ENCODE peak calls at places on chromosomes 13 and 19, in six cellular contexts. F is H1, Y is GM12878, U is GM12892, O is K562, H is HepG2. V is an unnamed sample.

GRCh38 chr19:27966390-27966816 is 1246.5 kb downstream of the UQCRFS1 start:
- DNase-seq in F (no peak), Y (no peak), U (no peak), O (peak), H (no peak), V (no peak)

GRCh38 chr13:27022571-27023311 is 148.9 kb downstream of the USP12 start:
- DNase-seq in F (no peak), Y (no peak), U (no peak), O (peak), H (peak), V (no peak)

GRCh38 chr13:47499358-47500150 is 501.5 kb downstream of the SUCLA2 start:
- DNase-seq in F (no peak), Y (no peak), U (no peak), O (no peak), H (no peak), V (no peak)

GRCh38 chr19:5250127-5250659 is 90.4 kb downstream of the PTPRS start:
- DNase-seq in F (no peak), Y (no peak), U (no peak), O (no peak), H (no peak), V (no peak)

GRCh38 chr13:21328201-21328600 is 130.9 kb downstream of the ZDHHC20 start:
- DNase-seq in F (no peak), Y (no peak), U (no peak), O (no peak), H (no peak), V (no peak)

GRCh38 chr13:45238945-45239795 is 38.3 kb upstream of the KCTD4 start:
- DNase-seq in F (no peak), Y (no peak), U (no peak), O (no peak), H (no peak), V (no peak)

GRCh38 chr13:39461685-39462266 is 141.2 kb downstream of the LHFPL6 start:
- DNase-seq in F (no peak), Y (no peak), U (no peak), O (no peak), H (no peak), V (no peak)

GRCh38 chr13:112911883-112912282 is 57.1 kb upstream of the MCF2L start:
- DNase-seq in F (no peak), Y (no peak), U (no peak), O (no peak), H (no peak), V (no peak)

GRCh38 chr13:50672025-50672424 is 171.5 kb downstream of the DLEU7 start:
- DNase-seq in F (no peak), Y (no peak), U (no peak), O (no peak), H (peak), V (no peak)

GRCh38 chr13:48873598-48873997 is 102.1 kb upstream of the FNDC3A start:
- DNase-seq in F (no peak), Y (no peak), U (no peak), O (no peak), H (no peak), V (no peak)

GRCh38 chr13:92407858-92408257 is 818.7 kb upstream of the GPC6 start:
- DNase-seq in F (no peak), Y (no peak), U (no peak), O (no peak), H (no peak), V (no peak)

GRCh38 chr19:47421844-47422395 is 2.6 kb upstream of the MEIS3 start:
- DNase-seq in F (no peak), Y (no peak), U (no peak), O (no peak), H (no peak), V (no peak)

GRCh38 chr19:4077800-4078683 is 11.3 kb upstream of the ZBTB7A start:
- DNase-seq in F (no peak), Y (no peak), U (peak), O (peak), H (no peak), V (peak)

GRCh38 chr13:74047925-74048324 is 86.3 kb downstream of the KLF12 start:
- DNase-seq in F (no peak), Y (no peak), U (no peak), O (no peak), H (no peak), V (no peak)

GRCh38 chr19:5782945-5783919 is 1.3 kb downstream of the PRR22 start:
- DNase-seq in F (no peak), Y (no peak), U (no peak), O (no peak), H (no peak), V (no peak)

GRCh38 chr19:41521860-41522555 is 54.0 kb upstream of the CEACAM21 start:
- DNase-seq in F (peak), Y (no peak), U (no peak), O (no peak), H (no peak), V (no peak)

GRCh38 chr13:46743191-46743590 is 53.8 kb downstream of the ESD start:
- DNase-seq in F (no peak), Y (no peak), U (no peak), O (no peak), H (no peak), V (no peak)

GRCh38 chr19:18379803-18380747 is 5.9 kb upstream of the GDF15 start:
- DNase-seq in F (no peak), Y (no peak), U (no peak), O (peak), H (peak), V (no peak)

GRCh38 chr13:48156466-48156865 is 61.6 kb upstream of the MED4 start:
- DNase-seq in F (peak), Y (no peak), U (no peak), O (peak), H (no peak), V (no peak)

DNA sequence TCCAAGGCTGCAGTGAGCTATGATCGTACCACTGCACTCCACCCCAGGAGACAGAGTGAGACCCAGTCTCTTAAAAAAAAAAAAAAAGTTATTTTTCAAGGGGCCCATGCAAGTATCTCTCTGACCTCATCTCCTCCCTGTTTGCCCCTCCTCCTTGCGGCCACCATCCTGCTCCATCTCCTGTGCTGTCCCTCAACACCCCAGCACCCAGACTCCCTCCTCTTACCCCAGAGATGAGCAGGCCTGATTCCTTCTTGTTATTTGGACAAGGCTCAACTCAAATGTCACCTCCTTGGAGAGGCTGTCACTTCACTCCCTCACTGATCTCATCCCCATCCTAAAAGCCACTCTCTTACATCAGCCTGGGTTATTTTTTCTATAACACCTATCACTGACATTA is 4.4 kb downstream of the RYR1 start:
- DNase-seq in F (no peak), Y (no peak), U (no peak), O (no peak), H (no peak), V (no peak)
- TF ChIP-seq POLR2A in F (no peak), Y (no peak), U (no peak), O (no peak), H (no peak), V (no peak)

GRCh38 chr19:2235396-2236284 is 489 bp downstream of the PLEKHJ1 start:
- DNase-seq in F (peak), Y (no peak), U (no peak), O (peak), H (peak), V (no peak)
- TF ChIP-seq POLR2AphosphoS5 in F (no peak), Y (no peak), U (peak), O (peak), H (peak), V (peak)

DNA sequence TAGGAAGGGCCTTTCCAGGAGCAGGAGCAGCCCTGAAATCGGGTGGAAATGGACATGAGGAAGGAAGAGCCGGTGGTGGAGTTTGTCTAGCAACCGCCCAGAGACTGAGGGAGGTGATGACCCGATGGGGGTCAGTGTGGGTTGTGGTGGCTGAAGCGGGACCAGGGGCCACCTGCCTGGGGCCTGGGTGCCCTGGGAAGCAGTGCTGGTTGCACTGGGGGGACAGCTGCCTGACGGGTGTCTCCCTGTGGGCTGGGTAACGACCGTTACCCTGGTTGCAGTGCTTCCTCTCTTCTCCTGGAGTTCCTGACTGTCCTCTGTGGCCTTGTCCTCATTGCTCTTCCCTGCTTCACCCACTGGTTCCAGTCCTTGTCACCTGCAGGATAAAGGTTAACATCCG is 13.0 kb downstream of the ZNF536 start:
- DNase-seq in F (no peak), Y (no peak), U (no peak), O (no peak), H (no peak), V (no peak)
- TF ChIP-seq TAF1 in F (no peak), Y (no peak), U (no peak), O (no peak), H (no peak), V (no peak)

GRCh38 chr19:55520691-55521292 is 16.1 kb downstream of the SBK2 start:
- DNase-seq in F (no peak), Y (no peak), U (no peak), O (peak), H (no peak), V (no peak)

GRCh38 chr19:55519461-55520311 is 17.2 kb downstream of the SBK2 start:
- DNase-seq in F (no peak), Y (no peak), U (no peak), O (peak), H (peak), V (no peak)

GRCh38 chr19:55516878-55517620 is 19.9 kb downstream of the SBK2 start:
- DNase-seq in F (peak), Y (peak), U (peak), O (peak), H (peak), V (peak)
- TF ChIP-seq POLR2A in F (no peak), Y (peak), U (no peak), O (peak), H (no peak), V (no peak)

DNA sequence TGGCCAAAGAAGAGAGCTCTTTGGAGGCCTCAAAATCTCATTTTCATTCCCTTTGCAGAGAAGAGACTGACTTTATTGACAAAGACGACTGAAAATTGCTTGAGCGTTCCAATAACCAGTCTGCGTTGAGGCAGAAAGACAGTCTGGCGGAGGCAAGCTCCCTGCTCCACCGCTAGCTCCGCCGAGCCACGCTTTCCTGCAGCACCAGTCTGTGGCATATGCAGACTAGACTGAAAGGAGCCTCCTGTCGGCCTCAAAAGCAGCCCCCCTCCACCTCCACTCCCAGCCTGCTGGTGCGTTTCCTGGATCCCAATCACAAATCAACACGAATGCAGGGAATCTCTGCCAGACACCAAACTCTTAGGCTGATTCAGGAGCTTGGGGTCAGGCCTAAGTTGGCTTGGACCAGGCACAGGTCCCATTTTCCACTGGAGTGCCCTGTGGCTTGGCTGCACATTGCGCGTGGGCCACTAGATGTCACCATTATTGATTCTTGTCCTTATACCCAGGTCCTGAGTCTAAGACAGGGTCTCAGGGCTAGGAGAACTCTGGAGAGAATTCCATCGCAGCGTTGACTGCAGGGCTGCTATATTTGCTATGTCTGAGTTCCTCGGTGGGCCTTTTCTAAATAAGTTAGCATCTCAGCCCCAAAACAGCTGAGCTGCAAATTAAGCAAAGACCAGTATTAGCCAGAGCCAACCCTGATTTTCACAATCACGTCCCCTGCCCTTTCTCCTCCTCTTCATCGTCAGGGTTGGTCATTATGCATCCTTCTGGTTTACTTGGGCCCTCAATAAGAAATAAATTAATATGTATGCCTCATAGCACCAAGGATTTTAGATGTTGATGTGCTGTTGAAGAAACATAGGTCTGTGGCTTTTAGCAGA is 5.2 kb upstream of the ZNF507 start:
- DNase-seq in F (peak), Y (no peak), U (peak), O (peak), H (peak), V (peak)
- TF ChIP-seq POLR2AphosphoS5 in F (no peak), Y (no peak), U (no peak), O (no peak), H (no peak), V (no peak)

GRCh38 chr19:12783849-12784393 is 7.4 kb upstream of the JUNB start:
- DNase-seq in F (no peak), Y (no peak), U (no peak), O (peak), H (peak), V (no peak)

GRCh38 chr19:12784394-12784870 is 6.9 kb upstream of the JUNB start:
- DNase-seq in F (no peak), Y (no peak), U (no peak), O (peak), H (no peak), V (no peak)

GRCh38 chr19:12782174-12782423 is 6.7 kb upstream of the HOOK2 start:
- DNase-seq in F (no peak), Y (no peak), U (no peak), O (no peak), H (no peak), V (no peak)

GRCh38 chr19:12783226-12783848 is 7.9 kb upstream of the JUNB start:
- DNase-seq in F (no peak), Y (no peak), U (no peak), O (peak), H (no peak), V (no peak)

GRCh38 chr19:12782424-12783225 is 7.3 kb upstream of the HOOK2 start:
- DNase-seq in F (peak), Y (no peak), U (peak), O (peak), H (no peak), V (no peak)
- TF ChIP-seq TAF1 in F (no peak), Y (no peak), U (peak), O (peak), H (peak), V (no peak)

V was measured in GM12891.